ENCODE peak calls at places on chromosomes 16 and 17, in seven cellular contexts. One of them, this sample, is unnamed.

GRCh38 chr16:58384437-58385055 is 7.7 kb upstream of the GINS3 start:
- DNase-seq in kidney epithelial cell: no peak
- DNase-seq in gastrocnemius medialis: no peak
- DNase-seq in left ventricle myocardium inferior: no peak
- DNase-seq in CD8-positive, alpha-beta T cell: no peak
- DNase-seq in ovary: no peak
- DNase-seq in progenitor cell of endocrine pancreas: no peak
- DNase-seq in this sample: no peak

GRCh38 chr17:10618202-10618635 is 38.9 kb downstream of the MYH3 start:
- DNase-seq in kidney epithelial cell: no peak
- DNase-seq in CD8-positive, alpha-beta T cell: peak; percentile 71
- DNase-seq in progenitor cell of endocrine pancreas: peak; percentile 56
- DNase-seq in gastrocnemius medialis: peak; percentile 78
- DNase-seq in left ventricle myocardium inferior: peak; percentile 39
- DNase-seq in ovary: peak; percentile 53
- DNase-seq in this sample: peak; percentile 69

GRCh38 chr17:56262854-56263253 is 109.6 kb downstream of the ANKFN1 start:
- DNase-seq in gastrocnemius medialis: no peak
- DNase-seq in left ventricle myocardium inferior: no peak
- DNase-seq in kidney epithelial cell: no peak
- DNase-seq in CD8-positive, alpha-beta T cell: no peak
- DNase-seq in ovary: no peak
- DNase-seq in progenitor cell of endocrine pancreas: peak; percentile 10
- DNase-seq in this sample: no peak

GRCh38 chr16:67393790-67394270 is 532 bp upstream of the TPPP3 start:
- DNase-seq in ovary: no peak
- DNase-seq in CD8-positive, alpha-beta T cell: no peak
- DNase-seq in kidney epithelial cell: no peak
- DNase-seq in left ventricle myocardium inferior: no peak
- DNase-seq in gastrocnemius medialis: no peak
- DNase-seq in progenitor cell of endocrine pancreas: no peak
- DNase-seq in this sample: no peak

GRCh38 chr17:29836643-29837042 is 93.4 kb downstream of the SSH2 start:
- DNase-seq in ovary: no peak
- DNase-seq in kidney epithelial cell: no peak
- DNase-seq in CD8-positive, alpha-beta T cell: no peak
- DNase-seq in left ventricle myocardium inferior: no peak
- DNase-seq in progenitor cell of endocrine pancreas: no peak
- DNase-seq in gastrocnemius medialis: no peak
- DNase-seq in this sample: no peak

GRCh38 chr17:62832405-62832804 is 24.3 kb upstream of the MARCHF10 start:
- DNase-seq in left ventricle myocardium inferior: no peak
- DNase-seq in progenitor cell of endocrine pancreas: no peak
- DNase-seq in kidney epithelial cell: no peak
- DNase-seq in gastrocnemius medialis: no peak
- DNase-seq in ovary: no peak
- DNase-seq in CD8-positive, alpha-beta T cell: no peak
- DNase-seq in this sample: no peak

GRCh38 chr17:56994009-56994792 is 16.3 kb downstream of the SCPEP1 start:
- DNase-seq in left ventricle myocardium inferior: no peak
- DNase-seq in ovary: no peak
- DNase-seq in kidney epithelial cell: no peak
- DNase-seq in progenitor cell of endocrine pancreas: no peak
- DNase-seq in CD8-positive, alpha-beta T cell: no peak
- DNase-seq in gastrocnemius medialis: no peak
- DNase-seq in this sample: no peak

GRCh38 chr17:36761203-36761945 is 160.0 kb downstream of the MRM1 start:
- DNase-seq in ovary: no peak
- DNase-seq in left ventricle myocardium inferior: no peak
- DNase-seq in gastrocnemius medialis: no peak
- DNase-seq in progenitor cell of endocrine pancreas: no peak
- DNase-seq in kidney epithelial cell: no peak
- DNase-seq in CD8-positive, alpha-beta T cell: no peak
- DNase-seq in this sample: no peak

GRCh38 chr16:88856122-88856827 is 472 bp downstream of the GALNS start:
- DNase-seq in gastrocnemius medialis: no peak
- DNase-seq in CD8-positive, alpha-beta T cell: peak; percentile 53
- DNase-seq in progenitor cell of endocrine pancreas: no peak
- DNase-seq in kidney epithelial cell: no peak
- DNase-seq in left ventricle myocardium inferior: no peak
- DNase-seq in ovary: peak; percentile 46
- DNase-seq in this sample: no peak

GRCh38 chr16:27315333-27316037 is 1.7 kb downstream of the IL4R start:
- DNase-seq in CD8-positive, alpha-beta T cell: peak; percentile 65
- DNase-seq in progenitor cell of endocrine pancreas: no peak
- DNase-seq in kidney epithelial cell: no peak
- DNase-seq in left ventricle myocardium inferior: peak; percentile 27
- DNase-seq in gastrocnemius medialis: no peak
- DNase-seq in ovary: peak; percentile 65
- DNase-seq in this sample: no peak

DNA sequence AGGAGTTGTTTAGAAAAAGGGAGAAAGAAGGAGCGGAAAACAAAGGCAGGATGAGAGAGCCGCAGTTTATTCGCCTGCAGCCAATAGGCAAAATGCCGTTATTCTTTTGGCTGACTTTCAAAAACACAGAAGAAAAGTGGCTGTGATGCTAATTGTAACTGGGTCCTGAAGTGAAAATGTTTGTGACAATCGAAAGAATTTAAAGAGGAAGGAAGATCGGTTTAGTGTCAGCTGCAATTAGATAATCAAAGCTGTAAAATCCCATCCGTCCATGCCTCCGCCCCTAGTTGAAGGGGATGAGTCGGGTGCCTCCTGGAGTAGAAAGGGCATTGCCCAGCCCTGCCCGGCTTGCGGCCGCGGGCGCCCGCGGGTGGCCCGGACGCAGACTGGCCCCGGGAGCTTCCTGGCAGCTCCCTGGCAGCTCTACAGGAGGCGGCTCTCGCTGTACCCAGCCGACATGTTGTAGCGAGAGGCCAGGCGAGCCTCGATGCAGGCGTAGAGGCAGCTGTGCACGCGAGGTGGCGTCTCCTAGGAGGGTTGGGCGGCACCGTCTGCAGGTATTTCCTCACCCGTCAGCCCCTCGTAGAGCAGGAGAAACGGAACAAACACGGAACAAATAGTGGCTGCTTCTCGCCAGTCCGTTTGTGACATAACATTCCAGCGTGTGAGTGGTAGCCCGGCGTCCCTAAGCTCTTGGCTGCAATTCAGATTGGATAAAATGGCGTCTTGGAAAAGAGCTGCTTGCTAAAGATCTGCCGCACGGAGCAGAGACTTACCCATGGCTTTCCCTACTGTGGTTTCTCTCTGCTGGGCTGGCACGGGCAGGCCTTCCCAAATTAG is 82.3 kb downstream of the TNRC6C start:
- DNase-seq in progenitor cell of endocrine pancreas: no peak
- DNase-seq in ovary: peak; percentile 47
- DNase-seq in gastrocnemius medialis: peak; percentile 83
- DNase-seq in kidney epithelial cell: no peak
- DNase-seq in left ventricle myocardium inferior: peak; percentile 63
- DNase-seq in CD8-positive, alpha-beta T cell: peak; percentile 55
- DNase-seq in this sample: no peak
- TF ChIP-seq CTCF in progenitor cell of endocrine pancreas: no peak
- TF ChIP-seq CTCF in ovary: no peak
- TF ChIP-seq CTCF in gastrocnemius medialis: no peak
- TF ChIP-seq CTCF in kidney epithelial cell: no peak
- TF ChIP-seq CTCF in left ventricle myocardium inferior: no peak
- TF ChIP-seq CTCF in CD8-positive, alpha-beta T cell: no peak
- TF ChIP-seq CTCF in this sample: no peak

GRCh38 chr16:55035037-55035436 is 104.4 kb downstream of the IRX5 start:
- DNase-seq in left ventricle myocardium inferior: no peak
- DNase-seq in ovary: no peak
- DNase-seq in gastrocnemius medialis: no peak
- DNase-seq in kidney epithelial cell: no peak
- DNase-seq in progenitor cell of endocrine pancreas: peak; percentile 27
- DNase-seq in CD8-positive, alpha-beta T cell: no peak
- DNase-seq in this sample: peak; percentile 61
- TF ChIP-seq CTCF in left ventricle myocardium inferior: peak; percentile 53
- TF ChIP-seq CTCF in ovary: no peak
- TF ChIP-seq CTCF in gastrocnemius medialis: no peak
- TF ChIP-seq CTCF in kidney epithelial cell: peak; percentile 55
- TF ChIP-seq CTCF in progenitor cell of endocrine pancreas: peak; percentile 62
- TF ChIP-seq CTCF in CD8-positive, alpha-beta T cell: no peak
- TF ChIP-seq CTCF in this sample: peak; percentile 49

DNA sequence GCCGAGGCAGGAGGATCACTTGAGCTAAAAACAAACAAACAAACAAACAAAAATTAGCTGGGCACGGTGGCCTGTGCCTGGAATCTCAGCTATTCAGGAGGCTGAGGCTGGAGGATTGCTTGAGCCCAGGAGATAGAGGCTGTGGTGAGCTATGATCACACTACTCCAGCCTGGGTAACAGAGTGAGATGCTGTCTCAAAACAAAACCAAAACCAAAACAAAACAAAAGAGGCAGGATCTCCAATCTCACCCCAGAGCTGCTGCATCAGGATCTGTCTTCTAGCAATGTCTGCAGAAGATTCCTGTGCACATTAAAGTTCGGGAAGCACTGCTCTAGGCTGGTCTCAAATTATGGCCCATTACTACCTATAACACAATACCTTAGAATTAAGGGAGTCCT is 43.1 kb downstream of the MAP2K6 start:
- DNase-seq in ovary: no peak
- DNase-seq in left ventricle myocardium inferior: no peak
- DNase-seq in kidney epithelial cell: no peak
- DNase-seq in progenitor cell of endocrine pancreas: no peak
- DNase-seq in CD8-positive, alpha-beta T cell: no peak
- DNase-seq in gastrocnemius medialis: no peak
- DNase-seq in this sample: no peak
- TF ChIP-seq CTCF in ovary: no peak
- TF ChIP-seq CTCF in left ventricle myocardium inferior: no peak
- TF ChIP-seq CTCF in kidney epithelial cell: no peak
- TF ChIP-seq CTCF in progenitor cell of endocrine pancreas: no peak
- TF ChIP-seq CTCF in CD8-positive, alpha-beta T cell: no peak
- TF ChIP-seq CTCF in gastrocnemius medialis: no peak
- TF ChIP-seq CTCF in this sample: no peak

GRCh38 chr16:56370836-56371235 is 54.5 kb downstream of the AMFR start:
- DNase-seq in CD8-positive, alpha-beta T cell: no peak
- DNase-seq in kidney epithelial cell: no peak
- DNase-seq in ovary: no peak
- DNase-seq in progenitor cell of endocrine pancreas: no peak
- DNase-seq in gastrocnemius medialis: no peak
- DNase-seq in left ventricle myocardium inferior: no peak
- DNase-seq in this sample: no peak
- TF ChIP-seq CTCF in CD8-positive, alpha-beta T cell: no peak
- TF ChIP-seq CTCF in kidney epithelial cell: no peak
- TF ChIP-seq CTCF in ovary: no peak
- TF ChIP-seq CTCF in progenitor cell of endocrine pancreas: no peak
- TF ChIP-seq CTCF in gastrocnemius medialis: no peak
- TF ChIP-seq CTCF in left ventricle myocardium inferior: no peak
- TF ChIP-seq CTCF in this sample: no peak

GRCh38 chr17:33927732-33928133 is 327.4 kb upstream of the CCL2 start:
- DNase-seq in gastrocnemius medialis: no peak
- DNase-seq in kidney epithelial cell: no peak
- DNase-seq in CD8-positive, alpha-beta T cell: no peak
- DNase-seq in progenitor cell of endocrine pancreas: no peak
- DNase-seq in ovary: no peak
- DNase-seq in left ventricle myocardium inferior: no peak
- DNase-seq in this sample: no peak
- TF ChIP-seq CTCF in gastrocnemius medialis: no peak
- TF ChIP-seq CTCF in kidney epithelial cell: no peak
- TF ChIP-seq CTCF in CD8-positive, alpha-beta T cell: no peak
- TF ChIP-seq CTCF in progenitor cell of endocrine pancreas: no peak
- TF ChIP-seq CTCF in ovary: no peak
- TF ChIP-seq CTCF in left ventricle myocardium inferior: peak; percentile 59
- TF ChIP-seq CTCF in this sample: no peak

GRCh38 chr16:10122546-10122945 is 59.7 kb downstream of the GRIN2A start:
- DNase-seq in kidney epithelial cell: no peak
- DNase-seq in progenitor cell of endocrine pancreas: no peak
- DNase-seq in left ventricle myocardium inferior: no peak
- DNase-seq in ovary: no peak
- DNase-seq in CD8-positive, alpha-beta T cell: no peak
- DNase-seq in gastrocnemius medialis: no peak
- DNase-seq in this sample: peak; percentile 41
- TF ChIP-seq CTCF in kidney epithelial cell: peak; percentile 45
- TF ChIP-seq CTCF in progenitor cell of endocrine pancreas: peak; percentile 59
- TF ChIP-seq CTCF in left ventricle myocardium inferior: peak; percentile 45
- TF ChIP-seq CTCF in ovary: no peak
- TF ChIP-seq CTCF in CD8-positive, alpha-beta T cell: no peak
- TF ChIP-seq CTCF in gastrocnemius medialis: no peak
- TF ChIP-seq CTCF in this sample: peak; percentile 46

GRCh38 chr17:44966348-44967025 is 1.6 kb downstream of the C1QL1 start:
- DNase-seq in left ventricle myocardium inferior: no peak
- DNase-seq in ovary: no peak
- DNase-seq in gastrocnemius medialis: no peak
- DNase-seq in kidney epithelial cell: no peak
- DNase-seq in CD8-positive, alpha-beta T cell: no peak
- DNase-seq in progenitor cell of endocrine pancreas: no peak
- DNase-seq in this sample: no peak

GRCh38 chr17:44965491-44966234 is 2.4 kb downstream of the C1QL1 start:
- DNase-seq in CD8-positive, alpha-beta T cell: no peak
- DNase-seq in ovary: no peak
- DNase-seq in kidney epithelial cell: no peak
- DNase-seq in gastrocnemius medialis: no peak
- DNase-seq in left ventricle myocardium inferior: no peak
- DNase-seq in progenitor cell of endocrine pancreas: no peak
- DNase-seq in this sample: no peak

GRCh38 chr17:44960654-44961053 is 7.4 kb downstream of the C1QL1 start:
- DNase-seq in left ventricle myocardium inferior: no peak
- DNase-seq in progenitor cell of endocrine pancreas: no peak
- DNase-seq in ovary: no peak
- DNase-seq in CD8-positive, alpha-beta T cell: no peak
- DNase-seq in kidney epithelial cell: no peak
- DNase-seq in gastrocnemius medialis: no peak
- DNase-seq in this sample: no peak

GRCh38 chr17:44959821-44960523 is 8.1 kb downstream of the C1QL1 start:
- DNase-seq in left ventricle myocardium inferior: no peak
- DNase-seq in gastrocnemius medialis: no peak
- DNase-seq in kidney epithelial cell: no peak
- DNase-seq in progenitor cell of endocrine pancreas: no peak
- DNase-seq in CD8-positive, alpha-beta T cell: no peak
- DNase-seq in ovary: no peak
- DNase-seq in this sample: no peak

GRCh38 chr17:44961921-44962350 is 6.2 kb downstream of the C1QL1 start:
- DNase-seq in left ventricle myocardium inferior: no peak
- DNase-seq in gastrocnemius medialis: no peak
- DNase-seq in CD8-positive, alpha-beta T cell: no peak
- DNase-seq in kidney epithelial cell: no peak
- DNase-seq in progenitor cell of endocrine pancreas: no peak
- DNase-seq in ovary: no peak
- DNase-seq in this sample: no peak
- TF ChIP-seq CTCF in left ventricle myocardium inferior: no peak
- TF ChIP-seq CTCF in gastrocnemius medialis: no peak
- TF ChIP-seq CTCF in CD8-positive, alpha-beta T cell: no peak
- TF ChIP-seq CTCF in kidney epithelial cell: peak; percentile 4
- TF ChIP-seq CTCF in progenitor cell of endocrine pancreas: no peak
- TF ChIP-seq CTCF in ovary: no peak
- TF ChIP-seq CTCF in this sample: no peak

GRCh38 chr17:79923974-79924638 is 84.9 kb upstream of the CBX4 start:
- DNase-seq in left ventricle myocardium inferior: no peak
- DNase-seq in gastrocnemius medialis: no peak
- DNase-seq in kidney epithelial cell: no peak
- DNase-seq in ovary: no peak
- DNase-seq in CD8-positive, alpha-beta T cell: no peak
- DNase-seq in progenitor cell of endocrine pancreas: peak; percentile 60
- DNase-seq in this sample: no peak
- TF ChIP-seq CTCF in left ventricle myocardium inferior: peak; percentile 36
- TF ChIP-seq CTCF in gastrocnemius medialis: no peak
- TF ChIP-seq CTCF in kidney epithelial cell: peak; percentile 54
- TF ChIP-seq CTCF in ovary: no peak
- TF ChIP-seq CTCF in CD8-positive, alpha-beta T cell: peak; percentile 29
- TF ChIP-seq CTCF in progenitor cell of endocrine pancreas: peak; percentile 69
- TF ChIP-seq CTCF in this sample: peak; percentile 52

This sample was measured in mesothelial cell of epicardium.